ENCODE peak calls at places on chromosome 5, in six cellular contexts. K is GM20000; B is ELF-1; V is right lobe of liver; M is aorta; T is CD8-positive, alpha-beta memory T cell. U is an unnamed sample.

GRCh38 chr5:33401482-33402390 is 39.0 kb upstream of the TARS1 start:
- DNase-seq in K (no peak), B (no peak), V (no peak), M (no peak), T (no peak), U (no peak)

GRCh38 chr5:120512757-120513650 is 48.9 kb downstream of the PRR16 start:
- DNase-seq in K (no peak), B (no peak), V (no peak), M (no peak), T (no peak), U (no peak)

GRCh38 chr5:62206150-62206829 is 99.7 kb upstream of the KIF2A start:
- DNase-seq in K (no peak), B (peak; percentile 65), V (no peak), M (no peak), T (no peak), U (no peak)

GRCh38 chr5:172564883-172565282 is 76.2 kb upstream of the NEURL1B start:
- DNase-seq in K (no peak), B (no peak), V (no peak), M (no peak), T (no peak), U (no peak)

GRCh38 chr5:120538149-120538548 is 74.0 kb downstream of the PRR16 start:
- DNase-seq in K (no peak), B (no peak), V (no peak), M (no peak), T (no peak), U (no peak)

GRCh38 chr5:149961186-149961685 is 678 bp downstream of the SLC26A2 start:
- DNase-seq in K (no peak), B (no peak), V (no peak), M (no peak), T (peak; percentile 8), U (no peak)

GRCh38 chr5:140591747-140592372 is 27.2 kb downstream of the SLC35A4 start:
- DNase-seq in K (no peak), B (no peak), V (no peak), M (no peak), T (no peak), U (no peak)

GRCh38 chr5:167393328-167393727 is 898.1 kb upstream of the WWC1 start:
- DNase-seq in K (no peak), B (no peak), V (no peak), M (no peak), T (no peak), U (no peak)

GRCh38 chr5:172935096-172935495 is 24.1 kb upstream of the RPL26L1 start:
- DNase-seq in K (no peak), B (no peak), V (no peak), M (no peak), T (no peak), U (no peak)

GRCh38 chr5:77305921-77306320 is 95.4 kb downstream of the PDE8B start:
- DNase-seq in K (no peak), B (no peak), V (no peak), M (no peak), T (no peak), U (no peak)

GRCh38 chr5:97118623-97119022 is 23.8 kb downstream of the LIX1 start:
- DNase-seq in K (peak; percentile 15), B (no peak), V (no peak), M (no peak), T (no peak), U (no peak)

U was measured in GM13976.